ENCODE peak calls at places on chromosome 16, in six cellular contexts. F is NB4; H is fibroblast of the aortic adventitia; U is CD8-positive, alpha-beta T cell; K is heart right ventricle; R is lower lobe of right lung. G is an unnamed sample.
A peak's percentile ranks its signal among the peaks of the same experiment; 100 is the strongest.

GRCh38 chr16:79071424-79071823 is 529.1 kb downstream of the MAF start:
- DNase-seq in U (no peak), K (no peak), F (no peak), R (no peak), H (no peak), G (no peak)

GRCh38 chr16:58339452-58339938 is 44.7 kb upstream of the PRSS54 start:
- DNase-seq in U (no peak), H (peak; percentile 48), F (peak; percentile 12), R (no peak), K (no peak), G (peak; percentile 7)

GRCh38 chr16:68993885-68994284 is 111.6 kb upstream of the HAS3 start:
- DNase-seq in U (no peak), R (no peak), H (peak; percentile 92), K (no peak), F (no peak), G (peak; percentile 89)

GRCh38 chr16:29320274-29320999 is 86.1 kb downstream of the NPIPB11 start:
- DNase-seq in R (no peak), H (no peak), K (no peak), F (no peak), U (no peak), G (no peak)

GRCh38 chr16:73065617-73066313 is 17.8 kb upstream of the ZFHX3 start:
- DNase-seq in R (peak; percentile 69), F (no peak), U (no peak), K (peak; percentile 54), H (peak; percentile 52), G (no peak)

GRCh38 chr16:726438-727290 is at the start of the genes CCDC78 and HAGHL:
- DNase-seq in F (peak; percentile 80), R (peak; percentile 75), H (no peak), K (peak; percentile 73), U (peak; percentile 44), G (peak; percentile 64)

GRCh38 chr16:66028505-66029216 is 337.8 kb upstream of the CDH5 start:
- DNase-seq in H (peak; percentile 85), K (no peak), R (no peak), F (no peak), U (no peak), G (peak; percentile 68)

GRCh38 chr16:1036121-1036520 is 36.4 kb upstream of the SSTR5 start:
- DNase-seq in K (peak; percentile 5), F (peak; percentile 47), H (no peak), R (no peak), U (no peak), G (no peak)

GRCh38 chr16:29804455-29805231 is 1.7 kb upstream of the MAZ start:
- DNase-seq in U (no peak), K (peak; percentile 64), F (peak; percentile 79), R (peak; percentile 81), H (peak; percentile 47), G (peak; percentile 58)

GRCh38 chr16:38941-39892 is 14.2 kb downstream of the POLR3K start:
- DNase-seq in F (peak; percentile 61), R (peak; percentile 62), H (no peak), K (no peak), U (peak; percentile 44), G (no peak)

GRCh38 chr16:74607310-74607966 is 524 bp upstream of the GLG1 start:
- DNase-seq in U (no peak), R (no peak), F (no peak), H (no peak), K (no peak), G (no peak)

GRCh38 chr16:10579965-10580918 is at the start of gene EMP2:
- DNase-seq in F (peak; percentile 11), U (no peak), K (peak; percentile 89), H (peak; percentile 60), R (peak; percentile 87), G (peak; percentile 51)

GRCh38 chr16:50151744-50152143 is 1.4 kb upstream of the TENT4B start:
- DNase-seq in K (peak; percentile 13), F (peak; percentile 43), R (no peak), H (no peak), U (no peak), G (no peak)

GRCh38 chr16:85935957-85936760 is 37.2 kb downstream of the IRF8 start:
- DNase-seq in K (no peak), R (no peak), U (peak; percentile 61), F (peak; percentile 80), H (no peak), G (peak; percentile 5)
- H3K4me3 ChIP-seq in K (no peak overlapping the region), R (no peak overlapping the region), U (peak overlapping the region; percentile 43), F (peak overlapping the region; percentile 18), H (no peak overlapping the region), G (no peak overlapping the region)

GRCh38 chr16:89706446-89707260 is 5.1 kb upstream of the SPATA2L start:
- DNase-seq in K (no peak), H (no peak), R (no peak), U (no peak), F (no peak), G (no peak)

GRCh38 chr16:89701425-89702406 is at the start of gene SPATA2L:
- DNase-seq in H (peak; percentile 59), R (peak; percentile 96), U (peak; percentile 95), F (peak; percentile 93), K (peak; percentile 88), G (peak; percentile 93)

GRCh38 chr16:89705006-89705405 is 3.5 kb upstream of the SPATA2L start:
- DNase-seq in R (no peak), U (no peak), H (no peak), K (no peak), F (no peak), G (no peak)

GRCh38 chr16:89707695-89708094 is 6.2 kb upstream of the SPATA2L start:
- DNase-seq in K (no peak), U (no peak), F (no peak), R (no peak), H (no peak), G (no peak)

DNA sequence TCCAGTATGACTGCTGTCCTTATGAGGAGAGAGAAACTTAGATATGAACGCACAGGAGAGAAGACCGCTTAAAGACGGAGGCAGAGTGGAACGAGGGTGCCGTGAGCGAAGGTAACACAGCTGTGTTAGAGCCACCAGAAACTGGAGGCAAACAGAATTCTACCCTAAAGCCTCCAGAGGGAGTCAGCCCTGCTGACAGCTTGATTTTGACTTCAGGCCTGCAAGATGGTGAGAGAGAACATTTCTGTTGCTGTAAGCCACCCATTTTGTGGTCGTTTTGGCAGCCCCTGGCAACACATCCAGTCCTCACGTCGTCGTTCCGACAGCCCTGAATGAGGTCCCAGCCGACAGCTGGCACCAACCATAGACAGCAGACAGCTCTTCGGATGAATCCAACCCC is 2.8 kb upstream of the SPATA2L start:
- DNase-seq in F (peak; percentile 28), R (no peak), K (no peak), U (no peak), H (no peak), G (no peak)
- TF ChIP-seq CTCF in F (no peak), R (no peak), K (no peak), U (no peak), H (no peak), G (peak; percentile 22)

DNA sequence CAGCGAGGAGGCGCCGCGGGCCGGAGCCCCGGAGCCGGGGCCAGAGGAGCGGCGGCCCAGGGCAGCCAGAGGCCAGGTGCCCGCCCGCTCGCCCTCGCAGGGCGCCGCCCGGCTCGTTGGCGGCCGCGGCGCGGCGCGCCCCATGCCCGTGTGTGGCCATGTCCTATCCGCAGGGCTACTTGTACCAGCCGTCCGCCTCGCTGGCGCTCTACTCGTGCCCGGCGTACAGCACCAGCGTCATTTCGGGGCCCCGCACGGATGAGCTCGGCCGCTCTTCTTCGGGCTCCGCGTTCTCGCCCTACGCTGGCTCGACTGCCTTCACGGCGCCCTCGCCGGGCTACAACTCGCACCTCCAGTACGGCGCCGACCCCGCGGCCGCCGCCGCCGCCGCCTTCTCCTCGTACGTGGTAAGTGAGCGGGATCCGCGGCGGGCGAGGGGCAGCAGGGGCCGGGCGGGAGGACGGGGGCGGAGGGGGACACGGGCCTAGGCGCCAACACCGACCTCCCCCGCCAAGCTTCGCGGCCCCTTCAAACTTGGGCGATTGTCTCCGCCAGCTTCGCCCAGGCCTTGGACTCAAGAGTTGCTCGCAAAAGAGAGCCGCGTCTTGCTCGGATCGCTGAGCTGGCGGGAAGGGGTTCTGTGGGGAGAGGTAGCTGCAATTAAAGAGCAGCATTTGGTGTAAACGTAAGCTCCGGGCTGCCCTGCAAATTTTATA is 534 bp downstream of the IRX5 start:
- DNase-seq in F (peak; percentile 73), K (peak; percentile 40), H (peak; percentile 42), U (no peak), R (peak; percentile 56), G (peak; percentile 37)
- H3K4me3 ChIP-seq in F (peak overlapping the region; percentile 98), K (peak overlapping the region; percentile 70), H (peak overlapping the region; percentile 84), U (no peak overlapping the region), R (peak overlapping the region; percentile 68), G (peak overlapping the region; percentile 68)

DNA sequence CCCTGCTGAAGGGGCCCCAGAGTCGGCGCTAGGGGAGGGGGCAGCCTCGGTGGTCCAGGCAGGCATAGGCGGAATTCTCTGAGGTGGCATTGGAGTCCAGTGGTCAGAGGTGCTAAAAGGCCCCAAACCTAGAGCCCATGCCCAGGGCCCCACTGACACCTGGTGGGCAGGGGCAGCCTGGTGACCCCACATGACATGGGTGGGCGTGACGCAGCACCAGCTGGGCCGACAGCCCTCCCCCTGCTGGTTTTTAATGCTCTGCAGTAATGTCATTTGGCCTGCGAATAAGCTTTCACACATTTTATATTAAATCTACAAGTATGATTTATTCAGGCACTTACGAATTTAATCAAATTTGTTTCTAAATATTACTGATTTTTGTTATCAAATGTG is 2.1 kb upstream of the RNPS1 start:
- DNase-seq in R (no peak), H (no peak), U (no peak), F (no peak), K (no peak), G (no peak)
- TF ChIP-seq CTCF in R (no peak), H (no peak), U (no peak), F (no peak), K (no peak), G (no peak)

GRCh38 chr16:75745823-75746222 is 19.5 kb upstream of the CPHXL start:
- DNase-seq in K (no peak), R (no peak), F (no peak), U (no peak), H (no peak), G (no peak)

GRCh38 chr16:75742424-75743047 is 16.2 kb upstream of the CPHXL start:
- DNase-seq in F (peak; percentile 23), H (no peak), U (no peak), K (no peak), R (no peak), G (no peak)

GRCh38 chr16:75750516-75750915 is 24.2 kb upstream of the CPHXL start:
- DNase-seq in U (no peak), H (no peak), F (no peak), R (no peak), K (no peak), G (no peak)

GRCh38 chr16:75745242-75745641 is 19.0 kb upstream of the CPHXL start:
- DNase-seq in H (no peak), F (no peak), U (no peak), K (no peak), R (no peak), G (no peak)
- H3K4me3 ChIP-seq in H (no peak overlapping the region), F (no peak overlapping the region), U (no peak overlapping the region), K (no peak overlapping the region), R (no peak overlapping the region), G (no peak overlapping the region)

DNA sequence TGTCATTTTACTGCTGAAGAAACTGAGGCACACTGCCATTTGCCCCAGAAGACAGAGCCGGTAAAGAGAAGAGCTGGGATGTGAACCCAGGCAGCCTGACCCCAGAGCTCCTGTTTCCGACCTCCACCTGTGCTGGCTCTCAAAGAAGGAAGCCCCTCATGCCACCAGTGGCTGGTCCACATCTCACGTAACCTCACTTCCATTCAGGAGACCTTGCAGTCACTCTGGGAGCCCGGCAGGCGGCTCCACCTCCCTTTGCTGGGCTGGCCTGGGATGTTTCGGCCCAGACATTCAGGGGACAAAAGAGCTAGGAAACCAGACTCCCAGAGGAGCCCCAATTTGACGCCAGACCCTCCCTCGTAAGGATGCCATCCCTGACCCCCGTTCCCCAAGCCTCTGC is 2.9 kb downstream of the TAF1C start:
- DNase-seq in R (no peak), U (no peak), F (no peak), K (no peak), H (no peak), G (no peak)
- TF ChIP-seq CTCF in R (peak; percentile 29), U (no peak), F (no peak), K (peak; percentile 39), H (peak; percentile 61), G (peak; percentile 50)

G was measured in choroid plexus epithelial cell.